ENCODE peak calls at places on chromosomes 1 and 21, in seven cellular contexts. L is PC-3, S is HS-5, W is fibroblast of gingiva, B is skeletal muscle cell, A is cardiac fibroblast, K is body of pancreas. C is an unnamed sample.

GRCh38 chr1:246828818-246829217 is 102.9 kb downstream of the AHCTF1 start:
- DNase-seq in A (peak), W (no peak), K (no peak), L (no peak), B (no peak), S (no peak), C (no peak)

GRCh38 chr21:42621166-42621827 is 32.1 kb upstream of the PDE9A start:
- DNase-seq in A (no peak), S (no peak), L (no peak), B (no peak), W (peak), K (no peak), C (no peak)

GRCh38 chr1:116763116-116763786 is 9.0 kb downstream of the CD2 start:
- DNase-seq in A (no peak), L (no peak), K (no peak), S (no peak), W (no peak), B (peak), C (peak)

GRCh38 chr1:89525169-89525855 is 683 bp downstream of the LRRC8B start:
- DNase-seq in K (no peak), A (no peak), S (no peak), W (no peak), B (no peak), L (no peak), C (no peak)

GRCh38 chr1:243596441-243597183 is 253.4 kb downstream of the AKT3 start:
- DNase-seq in B (peak), K (no peak), S (peak), A (peak), W (peak), L (peak), C (peak)

GRCh38 chr1:101929343-101929742 is 67.4 kb downstream of the OLFM3 start:
- DNase-seq in W (no peak), S (no peak), K (no peak), B (no peak), L (no peak), A (no peak), C (no peak)

GRCh38 chr1:43783096-43783670 is 75.8 kb downstream of the ST3GAL3 start:
- DNase-seq in S (no peak), W (no peak), L (no peak), B (no peak), A (no peak), K (no peak), C (no peak)

GRCh38 chr1:161908264-161908663 is 115.4 kb downstream of the OLFML2B start:
- DNase-seq in L (no peak), K (no peak), B (no peak), S (no peak), W (peak), A (no peak), C (no peak)

GRCh38 chr1:202710070-202711025 is at the start of gene SYT2:
- DNase-seq in A (no peak), K (peak), W (no peak), S (no peak), B (no peak), L (no peak), C (no peak)

GRCh38 chr1:18719786-18720436 is 89.3 kb downstream of the PAX7 start:
- DNase-seq in W (no peak), K (no peak), B (no peak), A (no peak), S (no peak), L (peak), C (no peak)

GRCh38 chr1:234600418-234601216 is 9.4 kb downstream of the IRF2BP2 start:
- DNase-seq in L (peak), W (no peak), A (peak), S (no peak), B (no peak), K (no peak), C (no peak)

GRCh38 chr21:26077523-26077922 is 93.0 kb downstream of the APP start:
- DNase-seq in B (no peak), K (no peak), A (no peak), L (no peak), S (no peak), W (no peak), C (no peak)

GRCh38 chr1:225766967-225767413 is 10.6 kb upstream of the SRP9 start:
- DNase-seq in S (peak), B (peak), L (peak), A (peak), W (peak), K (no peak), C (peak)

GRCh38 chr1:227192163-227192562 is 126.1 kb downstream of the CDC42BPA start:
- DNase-seq in L (peak), W (peak), A (peak), B (peak), S (peak), K (peak), C (peak)

GRCh38 chr1:177983824-177984528 is 14.1 kb upstream of the SEC16B start:
- DNase-seq in W (peak), A (peak), K (peak), S (peak), B (peak), L (peak), C (peak)

GRCh38 chr21:45279446-45280177 is 8.1 kb downstream of the POFUT2 start:
- DNase-seq in B (no peak), S (no peak), L (no peak), K (no peak), W (no peak), A (no peak), C (no peak)

GRCh38 chr1:226691257-226691656 is 47.8 kb downstream of the ITPKB start:
- DNase-seq in B (no peak), K (no peak), L (no peak), S (no peak), A (no peak), W (no peak), C (no peak)

GRCh38 chr1:29322861-29323585 is 86.7 kb downstream of the PTPRU start:
- DNase-seq in L (no peak), B (no peak), A (no peak), W (no peak), S (no peak), K (no peak), C (no peak)

GRCh38 chr1:48043524-48043923 is 46.3 kb upstream of the TRABD2B start:
- DNase-seq in B (no peak), A (no peak), W (no peak), L (peak), K (no peak), S (no peak), C (no peak)

GRCh38 chr1:240962086-240962485 is 350.1 kb upstream of the GREM2 start:
- DNase-seq in K (no peak), B (no peak), S (no peak), W (no peak), L (no peak), A (no peak), C (no peak)

GRCh38 chr1:56028244-56028643 is 551.1 kb downstream of the PLPP3 start:
- DNase-seq in A (no peak), L (no peak), K (no peak), W (no peak), S (no peak), B (no peak), C (no peak)

GRCh38 chr1:53519412-53519811 is 60.2 kb downstream of the DMRTB1 start:
- DNase-seq in W (peak), S (no peak), L (no peak), B (peak), A (no peak), K (no peak), C (no peak)

GRCh38 chr1:158329807-158330206 is 1.5 kb downstream of the CD1B start:
- DNase-seq in K (no peak), S (no peak), L (peak), W (no peak), A (no peak), B (no peak), C (no peak)

GRCh38 chr1:16405441-16405840 is 31.8 kb downstream of the SPATA21 start:
- DNase-seq in K (no peak), W (no peak), B (no peak), S (no peak), L (no peak), A (no peak), C (no peak)

GRCh38 chr1:160225345-160225744 is 20.2 kb downstream of the PEA15 start:
- DNase-seq in L (no peak), B (no peak), W (no peak), K (no peak), S (no peak), A (no peak), C (no peak)

GRCh38 chr1:115242543-115242942 is 95.5 kb downstream of the NGF start:
- DNase-seq in L (no peak), W (no peak), S (no peak), K (no peak), A (no peak), B (no peak), C (no peak)

GRCh38 chr1:76494807-76495206 is 372.5 kb upstream of the ST6GALNAC5 start:
- DNase-seq in B (peak), L (no peak), A (peak), K (no peak), S (no peak), W (no peak), C (no peak)

GRCh38 chr1:169511339-169512028 is 25.7 kb upstream of the SLC19A2 start:
- DNase-seq in L (peak), S (peak), B (peak), W (peak), A (peak), K (no peak), C (peak)

GRCh38 chr1:41589395-41589794 is 104.9 kb upstream of the EDN2 start:
- DNase-seq in K (no peak), A (no peak), S (no peak), B (no peak), L (no peak), W (no peak), C (no peak)

GRCh38 chr1:7449750-7450149 is 321.3 kb upstream of the VAMP3 start:
- DNase-seq in S (no peak), A (no peak), W (no peak), B (no peak), L (no peak), K (no peak), C (no peak)

GRCh38 chr1:110203021-110203661 is 7.0 kb upstream of the KCNC4 start:
- DNase-seq in S (peak), K (peak), L (peak), A (peak), W (peak), B (no peak), C (peak)

GRCh38 chr21:25806053-25806452 is 71.3 kb downstream of the GABPA start:
- DNase-seq in L (peak), B (no peak), K (no peak), S (no peak), W (no peak), A (no peak), C (no peak)

GRCh38 chr1:58586296-58586695 is 9.2 kb upstream of the TACSTD2 start:
- DNase-seq in A (peak), B (peak), W (no peak), K (no peak), S (no peak), L (no peak), C (no peak)

GRCh38 chr1:157241185-157241538 is 103.0 kb upstream of the ETV3 start:
- DNase-seq in A (no peak), B (no peak), W (no peak), L (no peak), S (no peak), K (no peak), C (no peak)